ENCODE peak calls at places on chromosomes 6 and 20, in ten cellular contexts. B is activated naive CD8-positive, alpha-beta T cell treated with anti-CD3 and anti-CD28 coated beads for 36 hours; M is naive thymus-derived CD4-positive, alpha-beta T cell; J is NCI-H2227 treated with DMSO at 0.1 percent for 48 hours; Q is Peyer's patch; Z is amygdala; R is SK-N-SH; P is NCI-H1436; T is cardiac fibroblast; L is natural killer cell. A is an unnamed sample.

GRCh38 chr20:51128198-51128597 is 105.3 kb upstream of the KCNG1 start:
- DNase-seq in J (no peak), Q (no peak), L (no peak), R (no peak), M (no peak), B (no peak), T (peak; percentile 43), Z (no peak), P (no peak), A (no peak)

GRCh38 chr6:156017838-156018237 is 562.2 kb upstream of the NOX3 start:
- DNase-seq in Z (no peak), R (no peak), B (no peak), M (no peak), T (no peak), Q (no peak), L (no peak), J (no peak), P (no peak), A (no peak)

GRCh38 chr6:72811971-72812421 is 190.1 kb downstream of the KCNQ5 start:
- DNase-seq in L (no peak), P (no peak), B (no peak), Z (no peak), T (peak; percentile 23), R (no peak), J (peak; percentile 50), Q (no peak), M (no peak), A (no peak)

GRCh38 chr6:56938634-56939294 is 16.1 kb upstream of the BEND6 start:
- DNase-seq in R (no peak), Q (no peak), Z (no peak), B (no peak), M (no peak), P (no peak), T (peak; percentile 96), J (no peak), L (no peak), A (peak; percentile 49)

GRCh38 chr6:118306640-118307238 is 241.4 kb upstream of the PLN start:
- DNase-seq in M (no peak), L (no peak), Z (no peak), P (no peak), B (no peak), Q (no peak), R (no peak), J (no peak), T (no peak), A (no peak)

GRCh38 chr20:3857405-3857804 is 10.8 kb downstream of the MAVS start:
- DNase-seq in L (no peak), Q (no peak), T (no peak), Z (no peak), J (no peak), M (no peak), B (no peak), R (no peak), P (peak; percentile 21), A (no peak)

GRCh38 chr6:27241443-27241842 is 6.1 kb upstream of the PRSS16 start:
- DNase-seq in Z (no peak), B (no peak), Q (no peak), T (no peak), M (no peak), P (no peak), R (no peak), J (peak; percentile 12), L (no peak), A (no peak)

GRCh38 chr6:120805267-120805666 is 529.0 kb downstream of the TBC1D32 start:
- DNase-seq in R (no peak), T (peak; percentile 4), B (no peak), Z (no peak), J (no peak), M (no peak), L (no peak), Q (no peak), P (no peak), A (no peak)

GRCh38 chr6:77463308-77463880 is at the start of gene HTR1B:
- DNase-seq in T (no peak), J (no peak), R (no peak), P (no peak), Z (no peak), Q (no peak), M (no peak), B (no peak), L (no peak), A (peak; percentile 79)

GRCh38 chr20:19903168-19903676 is 113.9 kb upstream of the NAA20 start:
- DNase-seq in L (no peak), R (no peak), Z (no peak), J (no peak), P (peak; percentile 61), Q (peak; percentile 49), M (no peak), B (no peak), T (peak; percentile 45), A (peak; percentile 27)

GRCh38 chr20:46158476-46158987 is 40.4 kb downstream of the CD40 start:
- DNase-seq in B (no peak), T (no peak), Q (no peak), M (no peak), R (no peak), L (no peak), Z (no peak), P (no peak), J (no peak), A (no peak)

GRCh38 chr6:139468178-139468577 is 93.7 kb upstream of the CITED2 start:
- DNase-seq in Z (no peak), Q (no peak), M (no peak), R (no peak), L (no peak), P (no peak), J (peak; percentile 8), B (no peak), T (no peak), A (no peak)

GRCh38 chr6:78868124-78868523 is 773 bp downstream of the IRAK1BP1 start:
- DNase-seq in P (no peak), Z (no peak), T (peak; percentile 5), B (no peak), L (no peak), Q (no peak), M (no peak), J (no peak), R (no peak), A (no peak)

GRCh38 chr6:132246632-132247270 is 154.5 kb downstream of the MOXD1 start:
- DNase-seq in M (no peak), T (no peak), L (no peak), J (no peak), B (no peak), Q (no peak), Z (no peak), P (no peak), R (no peak), A (no peak)

A was measured in OCI-M1.